ENCODE peak calls at places on chromosomes 16 and 17, in five cellular contexts. M is hypothalamus; E is epithelial cell of prostate; B is activated CD4-positive, CD25-positive, alpha-beta regulatory T cell; T is germinal center. C is an unnamed sample.

GRCh38 chr16:4682616-4683254 is 10.6 kb upstream of the NUDT16L1 start:
- DNase-seq in B (no peak), M (peak; percentile 46), E (no peak), T (no peak), C (no peak)

GRCh38 chr17:17540278-17540906 is 44.2 kb upstream of the RASD1 start:
- DNase-seq in T (no peak), M (no peak), B (no peak), E (no peak), C (no peak)

GRCh38 chr16:14499110-14499509 is 130.9 kb downstream of the PARN start:
- DNase-seq in B (no peak), E (no peak), M (no peak), T (no peak), C (no peak)

GRCh38 chr16:89565506-89566372 is 5.3 kb downstream of the RPL13 start:
- DNase-seq in E (peak; percentile 22), M (peak; percentile 22), T (peak; percentile 37), B (peak; percentile 29), C (peak; percentile 58)

GRCh38 chr17:64984181-64984580 is 64.9 kb upstream of the LRRC37A3 start:
- DNase-seq in T (no peak), M (no peak), B (no peak), E (no peak), C (no peak)

GRCh38 chr16:66660422-66661209 is 35.9 kb downstream of the CMTM4 start:
- DNase-seq in M (peak; percentile 50), T (no peak), E (no peak), B (no peak), C (peak; percentile 57)

GRCh38 chr16:87318158-87318644 is 1.0 kb upstream of the C16orf95 start:
- DNase-seq in M (no peak), E (no peak), T (no peak), B (no peak), C (no peak)

GRCh38 chr17:40103742-40104095 is 3.3 kb upstream of the NR1D1 start:
- DNase-seq in T (no peak), E (no peak), B (no peak), M (no peak), C (no peak)

GRCh38 chr17:67499673-67500072 is 122.6 kb downstream of the PITPNC1 start:
- DNase-seq in B (no peak), E (no peak), T (no peak), M (no peak), C (no peak)

GRCh38 chr16:28494141-28494851 is at the start of gene APOBR:
- DNase-seq in E (no peak), B (peak; percentile 55), T (peak; percentile 87), M (peak; percentile 8), C (peak; percentile 49)

GRCh38 chr16:81574168-81574567 is 129.6 kb downstream of the CMIP start:
- DNase-seq in B (no peak), E (no peak), T (no peak), M (no peak), C (no peak)

GRCh38 chr17:15913826-15914225 is 31.1 kb upstream of the ADORA2B start:
- DNase-seq in E (no peak), B (no peak), T (no peak), M (no peak), C (no peak)

GRCh38 chr17:8696951-8697745 is 47.5 kb downstream of the CCDC42 start:
- DNase-seq in T (no peak), M (no peak), E (no peak), B (no peak), C (no peak)

GRCh38 chr17:18225562-18226283 is at the start of gene LLGL1:
- DNase-seq in M (peak; percentile 57), E (no peak), T (no peak), B (no peak), C (no peak)

GRCh38 chr17:83121921-83122820 is 42.8 kb downstream of the METRNL start:
- DNase-seq in M (no peak), B (no peak), E (no peak), T (no peak), C (no peak)

GRCh38 chr17:37405955-37406634 is 541 bp downstream of the ACACA start:
- DNase-seq in B (no peak), E (no peak), M (no peak), T (no peak), C (no peak)

GRCh38 chr16:54957403-54957802 is 26.7 kb downstream of the IRX5 start:
- DNase-seq in B (no peak), T (no peak), E (no peak), M (no peak), C (no peak)

GRCh38 chr16:724188-725040 is 1.8 kb downstream of the CCDC78 start:
- DNase-seq in E (no peak), B (no peak), T (no peak), M (no peak), C (peak; percentile 13)

GRCh38 chr17:48012151-48012520 is 25.5 kb downstream of the COPZ2 start:
- DNase-seq in B (no peak), T (peak; percentile 90), E (no peak), M (peak; percentile 43), C (peak; percentile 52)

GRCh38 chr17:75587718-75588545 is at the start of gene MYO15B:
- DNase-seq in B (peak; percentile 35), T (peak; percentile 75), M (peak; percentile 40), E (no peak), C (peak; percentile 76)

GRCh38 chr16:58269526-58269925 is 25.3 kb downstream of the PRSS54 start:
- DNase-seq in B (no peak), M (no peak), T (no peak), E (no peak), C (no peak)

GRCh38 chr17:2366747-2367494 is 29.6 kb downstream of the SGSM2 start:
- DNase-seq in T (no peak), B (no peak), E (no peak), M (no peak), C (no peak)

GRCh38 chr16:35754391-35755369 is 2295.3 kb downstream of the TP53TG3F start:
- DNase-seq in B (no peak), E (no peak), M (no peak), T (no peak), C (no peak)

GRCh38 chr17:4590981-4591453 is 6.7 kb downstream of the SMTNL2 start:
- DNase-seq in E (no peak), B (no peak), M (no peak), T (no peak), C (no peak)

GRCh38 chr16:351804-352520 is 561 bp downstream of the AXIN1 start:
- DNase-seq in T (peak; percentile 28), B (no peak), M (no peak), E (no peak), C (no peak)

GRCh38 chr17:1931759-1932579 is 93.2 kb downstream of the RTN4RL1 start:
- DNase-seq in B (no peak), T (no peak), E (no peak), M (peak; percentile 20), C (peak; percentile 58)

GRCh38 chr16:86016201-86016965 is 117.4 kb downstream of the IRF8 start:
- DNase-seq in B (no peak), E (no peak), M (peak; percentile 24), T (peak; percentile 74), C (peak; percentile 46)

GRCh38 chr17:15488557-15488956 is 21.1 kb upstream of the CDRT4 start:
- DNase-seq in E (no peak), M (no peak), T (no peak), B (no peak), C (no peak)

GRCh38 chr17:28145348-28145747 is 102.9 kb downstream of the NLK start:
- DNase-seq in M (no peak), T (no peak), B (no peak), E (no peak), C (no peak)

GRCh38 chr17:75240394-75241142 is 20.8 kb downstream of the GGA3 start:
- DNase-seq in M (peak; percentile 54), E (no peak), T (peak; percentile 44), B (peak; percentile 18), C (no peak)

GRCh38 chr17:50037321-50038107 is 18.4 kb upstream of the ITGA3 start:
- DNase-seq in B (no peak), M (no peak), E (no peak), T (no peak), C (peak; percentile 38)